ENCODE peak calls at places on chromosomes 16 and 17, in five cellular contexts. One of them, this sample, is unnamed.

GRCh38 chr16:27313422-27314160 is at the start of gene IL4R:
- DNase-seq in CD8-positive, alpha-beta T cell: peak
- DNase-seq in Kasumi-1: no peak
- DNase-seq in aorta: peak
- DNase-seq in OCI-LY7: peak
- DNase-seq in this sample: peak

GRCh38 chr16:85262558-85263196 is 150.4 kb upstream of the CIBAR2 start:
- DNase-seq in CD8-positive, alpha-beta T cell: no peak
- DNase-seq in aorta: no peak
- DNase-seq in Kasumi-1: no peak
- DNase-seq in OCI-LY7: no peak
- DNase-seq in this sample: no peak

GRCh38 chr17:66526827-66527226 is 224.4 kb downstream of the PRKCA start:
- DNase-seq in aorta: no peak
- DNase-seq in OCI-LY7: no peak
- DNase-seq in Kasumi-1: no peak
- DNase-seq in CD8-positive, alpha-beta T cell: no peak
- DNase-seq in this sample: no peak

GRCh38 chr17:57257911-57258885 is 1.9 kb downstream of the MSI2 start:
- DNase-seq in CD8-positive, alpha-beta T cell: no peak
- DNase-seq in Kasumi-1: no peak
- DNase-seq in aorta: no peak
- DNase-seq in OCI-LY7: peak
- DNase-seq in this sample: no peak

GRCh38 chr16:86306046-86306644 is 204.2 kb upstream of the FOXF1 start:
- DNase-seq in CD8-positive, alpha-beta T cell: no peak
- DNase-seq in Kasumi-1: no peak
- DNase-seq in OCI-LY7: no peak
- DNase-seq in aorta: no peak
- DNase-seq in this sample: no peak

GRCh38 chr17:2087597-2088211 is 32.8 kb downstream of the HIC1 start:
- DNase-seq in aorta: peak
- DNase-seq in CD8-positive, alpha-beta T cell: no peak
- DNase-seq in Kasumi-1: peak
- DNase-seq in OCI-LY7: peak
- DNase-seq in this sample: peak

GRCh38 chr16:53910990-53911389 is 207.0 kb downstream of the FTO start:
- DNase-seq in aorta: no peak
- DNase-seq in OCI-LY7: no peak
- DNase-seq in CD8-positive, alpha-beta T cell: no peak
- DNase-seq in Kasumi-1: no peak
- DNase-seq in this sample: no peak

GRCh38 chr17:65550758-65551157 is 10.7 kb downstream of the AXIN2 start:
- DNase-seq in OCI-LY7: no peak
- DNase-seq in CD8-positive, alpha-beta T cell: no peak
- DNase-seq in Kasumi-1: no peak
- DNase-seq in aorta: no peak
- DNase-seq in this sample: no peak

GRCh38 chr17:8125947-8126305 is 2.0 kb upstream of the HES7 start:
- DNase-seq in Kasumi-1: no peak
- DNase-seq in OCI-LY7: peak
- DNase-seq in CD8-positive, alpha-beta T cell: no peak
- DNase-seq in aorta: no peak
- DNase-seq in this sample: no peak

GRCh38 chr17:8013731-8014557 is 11.5 kb downstream of the GUCY2D start:
- DNase-seq in OCI-LY7: no peak
- DNase-seq in aorta: no peak
- DNase-seq in CD8-positive, alpha-beta T cell: no peak
- DNase-seq in Kasumi-1: no peak
- DNase-seq in this sample: no peak

This sample was measured in T-helper 9 cell.